ENCODE peak calls at places on chromosomes 6 and 20, in nine cellular contexts. One of them, this sample, is unnamed.

GRCh38 chr6:120606743-120607142 is 727.5 kb downstream of the TBC1D32 start:
- DNase-seq in brain microvascular endothelial cell: no peak
- DNase-seq in stomach: no peak
- DNase-seq in D721Med: no peak
- DNase-seq in cardiac muscle cell: no peak
- DNase-seq in upper lobe of right lung: no peak
- DNase-seq in activated CD8-positive, alpha-beta T cell treated with anti-CD3 and anti-CD28 coated beads for 36 hours: no peak
- DNase-seq in fibroblast of the aortic adventitia: no peak
- DNase-seq in bronchial epithelial cell: no peak
- DNase-seq in this sample: no peak

GRCh38 chr6:38282911-38283310 is 356.8 kb downstream of the BTBD9 start:
- DNase-seq in brain microvascular endothelial cell: no peak
- DNase-seq in stomach: no peak
- DNase-seq in D721Med: no peak
- DNase-seq in cardiac muscle cell: no peak
- DNase-seq in upper lobe of right lung: no peak
- DNase-seq in activated CD8-positive, alpha-beta T cell treated with anti-CD3 and anti-CD28 coated beads for 36 hours: no peak
- DNase-seq in fibroblast of the aortic adventitia: no peak
- DNase-seq in bronchial epithelial cell: no peak
- DNase-seq in this sample: no peak

GRCh38 chr6:2221724-2222274 is 23.6 kb downstream of the GMDS start:
- DNase-seq in brain microvascular endothelial cell: no peak
- DNase-seq in stomach: no peak
- DNase-seq in D721Med: no peak
- DNase-seq in cardiac muscle cell: no peak
- DNase-seq in upper lobe of right lung: no peak
- DNase-seq in activated CD8-positive, alpha-beta T cell treated with anti-CD3 and anti-CD28 coated beads for 36 hours: peak; percentile 12
- DNase-seq in fibroblast of the aortic adventitia: no peak
- DNase-seq in bronchial epithelial cell: no peak
- DNase-seq in this sample: peak; percentile 64

GRCh38 chr6:151341481-151342195 is 49.7 kb downstream of the ZBTB2 start:
- DNase-seq in brain microvascular endothelial cell: no peak
- DNase-seq in stomach: no peak
- DNase-seq in D721Med: no peak
- DNase-seq in cardiac muscle cell: no peak
- DNase-seq in upper lobe of right lung: no peak
- DNase-seq in activated CD8-positive, alpha-beta T cell treated with anti-CD3 and anti-CD28 coated beads for 36 hours: no peak
- DNase-seq in fibroblast of the aortic adventitia: no peak
- DNase-seq in bronchial epithelial cell: no peak
- DNase-seq in this sample: no peak

GRCh38 chr20:23320317-23320716 is 30.3 kb upstream of the NXT1 start:
- DNase-seq in brain microvascular endothelial cell: peak; percentile 25
- DNase-seq in stomach: no peak
- DNase-seq in D721Med: no peak
- DNase-seq in cardiac muscle cell: no peak
- DNase-seq in upper lobe of right lung: no peak
- DNase-seq in activated CD8-positive, alpha-beta T cell treated with anti-CD3 and anti-CD28 coated beads for 36 hours: no peak
- DNase-seq in fibroblast of the aortic adventitia: peak; percentile 20
- DNase-seq in bronchial epithelial cell: peak; percentile 9
- DNase-seq in this sample: no peak

GRCh38 chr6:67933278-67933677 is 701.8 kb upstream of the ADGRB3 start:
- DNase-seq in brain microvascular endothelial cell: no peak
- DNase-seq in stomach: no peak
- DNase-seq in D721Med: no peak
- DNase-seq in cardiac muscle cell: no peak
- DNase-seq in upper lobe of right lung: no peak
- DNase-seq in activated CD8-positive, alpha-beta T cell treated with anti-CD3 and anti-CD28 coated beads for 36 hours: no peak
- DNase-seq in fibroblast of the aortic adventitia: no peak
- DNase-seq in bronchial epithelial cell: no peak
- DNase-seq in this sample: no peak

GRCh38 chr20:46013826-46014516 is 5.3 kb downstream of the MMP9 start:
- DNase-seq in brain microvascular endothelial cell: no peak
- DNase-seq in stomach: peak; percentile 68
- DNase-seq in D721Med: peak; percentile 80
- DNase-seq in cardiac muscle cell: peak; percentile 69
- DNase-seq in upper lobe of right lung: peak; percentile 82
- DNase-seq in activated CD8-positive, alpha-beta T cell treated with anti-CD3 and anti-CD28 coated beads for 36 hours: peak; percentile 83
- DNase-seq in fibroblast of the aortic adventitia: peak; percentile 41
- DNase-seq in bronchial epithelial cell: peak; percentile 35
- DNase-seq in this sample: peak; percentile 85

GRCh38 chr20:325043-325888 is at the start of gene SOX12:
- DNase-seq in brain microvascular endothelial cell: peak; percentile 87
- DNase-seq in stomach: peak; percentile 99
- DNase-seq in D721Med: no peak
- DNase-seq in cardiac muscle cell: peak; percentile 97
- DNase-seq in upper lobe of right lung: peak; percentile 99
- DNase-seq in activated CD8-positive, alpha-beta T cell treated with anti-CD3 and anti-CD28 coated beads for 36 hours: peak; percentile 98
- DNase-seq in fibroblast of the aortic adventitia: peak; percentile 85
- DNase-seq in bronchial epithelial cell: peak; percentile 72
- DNase-seq in this sample: peak; percentile 95

GRCh38 chr6:81894788-81895221 is 142.3 kb upstream of the TENT5A start:
- DNase-seq in brain microvascular endothelial cell: peak; percentile 33
- DNase-seq in stomach: no peak
- DNase-seq in D721Med: no peak
- DNase-seq in cardiac muscle cell: peak; percentile 12
- DNase-seq in upper lobe of right lung: no peak
- DNase-seq in activated CD8-positive, alpha-beta T cell treated with anti-CD3 and anti-CD28 coated beads for 36 hours: no peak
- DNase-seq in fibroblast of the aortic adventitia: no peak
- DNase-seq in bronchial epithelial cell: no peak
- DNase-seq in this sample: no peak

GRCh38 chr20:38147751-38148150 is 17.3 kb downstream of the TGM2 start:
- DNase-seq in brain microvascular endothelial cell: no peak
- DNase-seq in stomach: no peak
- DNase-seq in D721Med: no peak
- DNase-seq in cardiac muscle cell: no peak
- DNase-seq in upper lobe of right lung: no peak
- DNase-seq in activated CD8-positive, alpha-beta T cell treated with anti-CD3 and anti-CD28 coated beads for 36 hours: no peak
- DNase-seq in fibroblast of the aortic adventitia: no peak
- DNase-seq in bronchial epithelial cell: no peak
- DNase-seq in this sample: no peak

GRCh38 chr6:127404133-127404532 is 55.1 kb downstream of the KIAA0408 start:
- DNase-seq in brain microvascular endothelial cell: no peak
- DNase-seq in stomach: no peak
- DNase-seq in D721Med: no peak
- DNase-seq in cardiac muscle cell: no peak
- DNase-seq in upper lobe of right lung: no peak
- DNase-seq in activated CD8-positive, alpha-beta T cell treated with anti-CD3 and anti-CD28 coated beads for 36 hours: no peak
- DNase-seq in fibroblast of the aortic adventitia: no peak
- DNase-seq in bronchial epithelial cell: no peak
- DNase-seq in this sample: peak; percentile 23

GRCh38 chr6:88166493-88166900 is 350 bp upstream of the CNR1 start:
- DNase-seq in brain microvascular endothelial cell: no peak
- DNase-seq in stomach: no peak
- DNase-seq in D721Med: no peak
- DNase-seq in cardiac muscle cell: peak; percentile 32
- DNase-seq in upper lobe of right lung: peak; percentile 79
- DNase-seq in activated CD8-positive, alpha-beta T cell treated with anti-CD3 and anti-CD28 coated beads for 36 hours: peak; percentile 13
- DNase-seq in fibroblast of the aortic adventitia: no peak
- DNase-seq in bronchial epithelial cell: no peak
- DNase-seq in this sample: peak; percentile 68

GRCh38 chr20:35434085-35435005 is 3.7 kb downstream of the GDF5 start:
- DNase-seq in brain microvascular endothelial cell: no peak
- DNase-seq in stomach: no peak
- DNase-seq in D721Med: no peak
- DNase-seq in cardiac muscle cell: no peak
- DNase-seq in upper lobe of right lung: peak; percentile 70
- DNase-seq in activated CD8-positive, alpha-beta T cell treated with anti-CD3 and anti-CD28 coated beads for 36 hours: no peak
- DNase-seq in fibroblast of the aortic adventitia: peak; percentile 42
- DNase-seq in bronchial epithelial cell: no peak
- DNase-seq in this sample: no peak

GRCh38 chr6:136127856-136128255 is 122.3 kb downstream of the MTFR2 start:
- DNase-seq in brain microvascular endothelial cell: no peak
- DNase-seq in stomach: no peak
- DNase-seq in D721Med: no peak
- DNase-seq in cardiac muscle cell: peak; percentile 64
- DNase-seq in upper lobe of right lung: no peak
- DNase-seq in activated CD8-positive, alpha-beta T cell treated with anti-CD3 and anti-CD28 coated beads for 36 hours: no peak
- DNase-seq in fibroblast of the aortic adventitia: peak; percentile 39
- DNase-seq in bronchial epithelial cell: no peak
- DNase-seq in this sample: no peak

GRCh38 chr6:34951741-34952140 is 62.7 kb downstream of the ANKS1A start:
- DNase-seq in brain microvascular endothelial cell: no peak
- DNase-seq in stomach: no peak
- DNase-seq in D721Med: no peak
- DNase-seq in cardiac muscle cell: no peak
- DNase-seq in upper lobe of right lung: no peak
- DNase-seq in activated CD8-positive, alpha-beta T cell treated with anti-CD3 and anti-CD28 coated beads for 36 hours: no peak
- DNase-seq in fibroblast of the aortic adventitia: no peak
- DNase-seq in bronchial epithelial cell: no peak
- DNase-seq in this sample: no peak

GRCh38 chr20:23341073-23341472 is 9.5 kb upstream of the NXT1 start:
- DNase-seq in brain microvascular endothelial cell: no peak
- DNase-seq in stomach: no peak
- DNase-seq in D721Med: no peak
- DNase-seq in cardiac muscle cell: no peak
- DNase-seq in upper lobe of right lung: no peak
- DNase-seq in activated CD8-positive, alpha-beta T cell treated with anti-CD3 and anti-CD28 coated beads for 36 hours: no peak
- DNase-seq in fibroblast of the aortic adventitia: no peak
- DNase-seq in bronchial epithelial cell: no peak
- DNase-seq in this sample: no peak

GRCh38 chr6:152635949-152636674 is 1.1 kb downstream of the SYNE1 start:
- DNase-seq in brain microvascular endothelial cell: peak; percentile 7
- DNase-seq in stomach: no peak
- DNase-seq in D721Med: no peak
- DNase-seq in cardiac muscle cell: peak; percentile 47
- DNase-seq in upper lobe of right lung: peak; percentile 66
- DNase-seq in activated CD8-positive, alpha-beta T cell treated with anti-CD3 and anti-CD28 coated beads for 36 hours: peak; percentile 4
- DNase-seq in fibroblast of the aortic adventitia: peak; percentile 51
- DNase-seq in bronchial epithelial cell: peak; percentile 17
- DNase-seq in this sample: peak; percentile 14
- TF ChIP-seq CTCF in brain microvascular endothelial cell: no peak
- TF ChIP-seq CTCF in stomach: no peak
- TF ChIP-seq CTCF in D721Med: no peak
- TF ChIP-seq CTCF in cardiac muscle cell: no peak
- TF ChIP-seq CTCF in upper lobe of right lung: no peak
- TF ChIP-seq CTCF in activated CD8-positive, alpha-beta T cell treated with anti-CD3 and anti-CD28 coated beads for 36 hours: no peak
- TF ChIP-seq CTCF in fibroblast of the aortic adventitia: no peak
- TF ChIP-seq CTCF in bronchial epithelial cell: no peak
- TF ChIP-seq CTCF in this sample: no peak

GRCh38 chr6:25138024-25138696 is 141.0 kb upstream of the CARMIL1 start:
- DNase-seq in brain microvascular endothelial cell: peak; percentile 67
- DNase-seq in stomach: peak; percentile 51
- DNase-seq in D721Med: no peak
- DNase-seq in cardiac muscle cell: no peak
- DNase-seq in upper lobe of right lung: peak; percentile 65
- DNase-seq in activated CD8-positive, alpha-beta T cell treated with anti-CD3 and anti-CD28 coated beads for 36 hours: peak; percentile 82
- DNase-seq in fibroblast of the aortic adventitia: peak; percentile 82
- DNase-seq in bronchial epithelial cell: peak; percentile 64
- DNase-seq in this sample: peak; percentile 63

GRCh38 chr6:25136879-25137278 is 142.3 kb upstream of the CARMIL1 start:
- DNase-seq in brain microvascular endothelial cell: no peak
- DNase-seq in stomach: no peak
- DNase-seq in D721Med: no peak
- DNase-seq in cardiac muscle cell: no peak
- DNase-seq in upper lobe of right lung: no peak
- DNase-seq in activated CD8-positive, alpha-beta T cell treated with anti-CD3 and anti-CD28 coated beads for 36 hours: peak; percentile 24
- DNase-seq in fibroblast of the aortic adventitia: peak; percentile 24
- DNase-seq in bronchial epithelial cell: no peak
- DNase-seq in this sample: no peak

GRCh38 chr6:25137497-25137896 is 141.7 kb upstream of the CARMIL1 start:
- DNase-seq in brain microvascular endothelial cell: no peak
- DNase-seq in stomach: no peak
- DNase-seq in D721Med: no peak
- DNase-seq in cardiac muscle cell: no peak
- DNase-seq in upper lobe of right lung: no peak
- DNase-seq in activated CD8-positive, alpha-beta T cell treated with anti-CD3 and anti-CD28 coated beads for 36 hours: peak; percentile 16
- DNase-seq in fibroblast of the aortic adventitia: peak; percentile 35
- DNase-seq in bronchial epithelial cell: peak; percentile 12
- DNase-seq in this sample: no peak

GRCh38 chr6:25142506-25142905 is 136.7 kb upstream of the CARMIL1 start:
- DNase-seq in brain microvascular endothelial cell: no peak
- DNase-seq in stomach: no peak
- DNase-seq in D721Med: no peak
- DNase-seq in cardiac muscle cell: no peak
- DNase-seq in upper lobe of right lung: no peak
- DNase-seq in activated CD8-positive, alpha-beta T cell treated with anti-CD3 and anti-CD28 coated beads for 36 hours: no peak
- DNase-seq in fibroblast of the aortic adventitia: no peak
- DNase-seq in bronchial epithelial cell: no peak
- DNase-seq in this sample: no peak

GRCh38 chr6:25138697-25139051 is 140.5 kb upstream of the CARMIL1 start:
- DNase-seq in brain microvascular endothelial cell: no peak
- DNase-seq in stomach: no peak
- DNase-seq in D721Med: no peak
- DNase-seq in cardiac muscle cell: no peak
- DNase-seq in upper lobe of right lung: no peak
- DNase-seq in activated CD8-positive, alpha-beta T cell treated with anti-CD3 and anti-CD28 coated beads for 36 hours: no peak
- DNase-seq in fibroblast of the aortic adventitia: peak; percentile 57
- DNase-seq in bronchial epithelial cell: peak; percentile 37
- DNase-seq in this sample: peak; percentile 29
- TF ChIP-seq CTCF in brain microvascular endothelial cell: no peak
- TF ChIP-seq CTCF in stomach: no peak
- TF ChIP-seq CTCF in D721Med: no peak
- TF ChIP-seq CTCF in cardiac muscle cell: no peak
- TF ChIP-seq CTCF in upper lobe of right lung: no peak
- TF ChIP-seq CTCF in activated CD8-positive, alpha-beta T cell treated with anti-CD3 and anti-CD28 coated beads for 36 hours: no peak
- TF ChIP-seq CTCF in fibroblast of the aortic adventitia: no peak
- TF ChIP-seq CTCF in bronchial epithelial cell: no peak
- TF ChIP-seq CTCF in this sample: no peak

DNA sequence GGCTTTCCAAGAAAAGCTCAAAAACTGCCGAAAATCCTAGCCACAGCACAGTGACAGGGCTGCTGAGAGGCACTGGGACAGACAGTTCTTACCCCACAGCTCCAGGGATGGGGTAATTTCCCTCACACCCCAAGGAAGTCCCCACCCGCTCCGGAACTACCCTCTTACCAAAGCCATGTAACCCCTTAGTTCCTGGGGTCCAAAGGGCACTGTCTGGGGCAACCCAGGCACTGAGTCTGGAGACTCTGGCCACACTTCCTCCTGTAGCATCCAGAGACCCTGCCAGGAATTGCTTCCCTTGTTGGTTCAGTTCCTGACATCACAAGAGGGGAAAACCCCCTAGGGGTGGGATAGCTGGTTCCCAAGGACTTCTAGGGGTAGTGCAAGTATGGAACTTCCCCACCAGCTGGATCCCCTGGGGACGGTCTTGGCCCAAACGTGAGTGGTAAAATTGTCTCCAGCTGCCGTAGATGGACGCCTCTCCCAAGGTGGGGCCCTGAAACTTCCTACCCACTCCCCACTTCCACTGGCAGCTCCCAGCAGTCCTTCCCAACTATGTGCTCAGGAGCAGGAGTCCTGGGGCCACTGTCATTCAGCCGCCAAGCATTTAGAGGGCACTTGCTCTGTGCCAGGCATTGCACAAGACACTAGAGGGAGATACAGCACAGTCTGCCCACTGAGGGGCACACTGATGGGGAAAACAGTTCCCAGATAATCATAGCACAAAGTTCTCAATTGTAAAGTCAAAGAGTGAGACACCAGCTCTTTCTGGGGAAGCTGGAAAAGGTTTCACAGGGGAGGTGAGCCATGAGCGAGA is 17.3 kb upstream of the HCK start:
- DNase-seq in brain microvascular endothelial cell: no peak
- DNase-seq in stomach: no peak
- DNase-seq in D721Med: no peak
- DNase-seq in cardiac muscle cell: no peak
- DNase-seq in upper lobe of right lung: no peak
- DNase-seq in activated CD8-positive, alpha-beta T cell treated with anti-CD3 and anti-CD28 coated beads for 36 hours: no peak
- DNase-seq in fibroblast of the aortic adventitia: peak; percentile 10
- DNase-seq in bronchial epithelial cell: no peak
- DNase-seq in this sample: no peak
- TF ChIP-seq CTCF in brain microvascular endothelial cell: peak; percentile 24
- TF ChIP-seq CTCF in stomach: no peak
- TF ChIP-seq CTCF in D721Med: peak; percentile 29
- TF ChIP-seq CTCF in cardiac muscle cell: peak; percentile 6
- TF ChIP-seq CTCF in upper lobe of right lung: no peak
- TF ChIP-seq CTCF in activated CD8-positive, alpha-beta T cell treated with anti-CD3 and anti-CD28 coated beads for 36 hours: no peak
- TF ChIP-seq CTCF in fibroblast of the aortic adventitia: no peak
- TF ChIP-seq CTCF in bronchial epithelial cell: peak; percentile 19
- TF ChIP-seq CTCF in this sample: peak; percentile 46

GRCh38 chr6:9056556-9056955 is 621.2 kb upstream of the SLC35B3 start:
- DNase-seq in brain microvascular endothelial cell: no peak
- DNase-seq in stomach: no peak
- DNase-seq in D721Med: no peak
- DNase-seq in cardiac muscle cell: no peak
- DNase-seq in upper lobe of right lung: no peak
- DNase-seq in activated CD8-positive, alpha-beta T cell treated with anti-CD3 and anti-CD28 coated beads for 36 hours: no peak
- DNase-seq in fibroblast of the aortic adventitia: no peak
- DNase-seq in bronchial epithelial cell: no peak
- DNase-seq in this sample: no peak
- TF ChIP-seq CTCF in brain microvascular endothelial cell: no peak
- TF ChIP-seq CTCF in stomach: no peak
- TF ChIP-seq CTCF in D721Med: no peak
- TF ChIP-seq CTCF in cardiac muscle cell: no peak
- TF ChIP-seq CTCF in upper lobe of right lung: no peak
- TF ChIP-seq CTCF in activated CD8-positive, alpha-beta T cell treated with anti-CD3 and anti-CD28 coated beads for 36 hours: no peak
- TF ChIP-seq CTCF in fibroblast of the aortic adventitia: no peak
- TF ChIP-seq CTCF in bronchial epithelial cell: no peak
- TF ChIP-seq CTCF in this sample: no peak